ENCODE peak calls at places on chromosomes 5 and 9, in five cellular contexts. O is GM13977, H is HL-60, R is foreskin fibroblast, N is GM23338. V is an unnamed sample.

GRCh38 chr5:117095803-117096332 is 521.2 kb upstream of the SEMA6A start:
- DNase-seq in O (no peak), H (no peak), R (no peak), N (peak), V (no peak)

GRCh38 chr9:21709464-21710058 is 92.9 kb upstream of the MTAP start:
- DNase-seq in O (no peak), H (peak), R (peak), N (peak), V (no peak)

GRCh38 chr5:146076028-146076427 is 29.3 kb downstream of the PLAC8L1 start:
- DNase-seq in O (no peak), H (peak), R (no peak), N (peak), V (no peak)

GRCh38 chr9:96620832-96621269 is 1.2 kb upstream of the CDC14B start:
- DNase-seq in O (no peak), H (no peak), R (no peak), N (peak), V (no peak)

GRCh38 chr5:5155617-5156016 is 15.5 kb downstream of the ADAMTS16 start:
- DNase-seq in O (no peak), H (no peak), R (no peak), N (no peak), V (no peak)

GRCh38 chr5:143143973-143144372 is 259.5 kb downstream of the NR3C1 start:
- DNase-seq in O (no peak), H (no peak), R (peak), N (no peak), V (no peak)

GRCh38 chr9:114016101-114016500 is 62.0 kb downstream of the AMBP start:
- DNase-seq in O (no peak), H (no peak), R (no peak), N (no peak), V (no peak)

GRCh38 chr5:43401827-43402226 is 10.4 kb downstream of the CCL28 start:
- DNase-seq in O (no peak), H (no peak), R (peak), N (peak), V (no peak)

GRCh38 chr5:77491783-77492652 is at the start of gene WDR41:
- DNase-seq in O (peak), H (peak), R (peak), N (peak), V (peak)

GRCh38 chr9:101738566-101739183 is at the start of gene GRIN3A:
- DNase-seq in O (no peak), H (no peak), R (no peak), N (peak), V (no peak)

GRCh38 chr9:92044945-92045344 is 70.3 kb downstream of the SPTLC1 start:
- DNase-seq in O (no peak), H (no peak), R (no peak), N (no peak), V (no peak)

GRCh38 chr9:118975736-118976135 is 393.5 kb downstream of the BRINP1 start:
- DNase-seq in O (no peak), H (no peak), R (no peak), N (no peak), V (no peak)

GRCh38 chr5:125317546-125317995 is 571.1 kb upstream of the ZNF608 start:
- DNase-seq in O (no peak), H (no peak), R (no peak), N (peak), V (no peak)

GRCh38 chr5:96868603-96869371 is 7.5 kb upstream of the ERAP2 start:
- DNase-seq in O (peak), H (no peak), R (peak), N (peak), V (peak)

GRCh38 chr5:131609774-131610173 is 25.3 kb downstream of the RAPGEF6 start:
- DNase-seq in O (no peak), H (no peak), R (no peak), N (no peak), V (no peak)

GRCh38 chr5:64744914-64745313 is 23.6 kb downstream of the SREK1IP1 start:
- DNase-seq in O (no peak), H (no peak), R (no peak), N (peak), V (no peak)

GRCh38 chr5:65925094-65925600 is 1.2 kb upstream of the ERBIN start:
- DNase-seq in O (peak), H (peak), R (peak), N (peak), V (no peak)

GRCh38 chr5:80565330-80565729 is 4.8 kb downstream of the ANKRD34B start:
- DNase-seq in O (no peak), H (no peak), R (no peak), N (no peak), V (no peak)

GRCh38 chr5:69517763-69518212 is 25.2 kb downstream of the OCLN start:
- DNase-seq in O (no peak), H (no peak), R (peak), N (no peak), V (no peak)

GRCh38 chr9:20353931-20354652 is 268.2 kb downstream of the MLLT3 start:
- DNase-seq in O (no peak), H (no peak), R (peak), N (no peak), V (no peak)

GRCh38 chr9:122394265-122395242 is 23.7 kb downstream of the PTGS1 start:
- DNase-seq in O (no peak), H (no peak), R (peak), N (no peak), V (peak)

GRCh38 chr5:167982-168660 is 23.2 kb upstream of the LRRC14B start:
- DNase-seq in O (no peak), H (no peak), R (peak), N (no peak), V (peak)

GRCh38 chr5:131280417-131280816 is 16.6 kb downstream of the CDC42SE2 start:
- DNase-seq in O (no peak), H (no peak), R (no peak), N (no peak), V (no peak)

GRCh38 chr5:141865406-141865805 is 12.8 kb downstream of the PCDH1 start:
- DNase-seq in O (no peak), H (no peak), R (no peak), N (no peak), V (no peak)

GRCh38 chr5:146796911-146797310 is 81.6 kb downstream of the PPP2R2B start:
- DNase-seq in O (no peak), H (no peak), R (no peak), N (no peak), V (no peak)

GRCh38 chr9:38182321-38182720 is 113.3 kb upstream of the SHB start:
- DNase-seq in O (no peak), H (peak), R (no peak), N (no peak), V (no peak)

GRCh38 chr9:135563039-135563476 is 1.5 kb downstream of the PAEP start:
- DNase-seq in O (no peak), H (no peak), R (no peak), N (no peak), V (no peak)

GRCh38 chr5:132949151-132949550 is 14.3 kb downstream of the AFF4 start:
- DNase-seq in O (no peak), H (no peak), R (no peak), N (no peak), V (no peak)

GRCh38 chr5:6448622-6449464 is at the start of gene UBE2QL1:
- DNase-seq in O (peak), H (no peak), R (peak), N (peak), V (no peak)

GRCh38 chr5:132467292-132467984 is 23.1 kb downstream of the IRF1 start:
- DNase-seq in O (no peak), H (no peak), R (no peak), N (no peak), V (no peak)

GRCh38 chr9:22622823-22623222 is 176.2 kb downstream of the DMRTA1 start:
- DNase-seq in O (no peak), H (no peak), R (no peak), N (no peak), V (no peak)

GRCh38 chr5:151094054-151094858 is 13.4 kb upstream of the TNIP1 start:
- DNase-seq in O (peak), H (no peak), R (peak), N (no peak), V (no peak)

GRCh38 chr5:112420111-112420864 is 1.2 kb upstream of the EPB41L4A start:
- DNase-seq in O (peak), H (no peak), R (peak), N (peak), V (no peak)
- TF ChIP-seq CTCF in O (peak), H (no peak), R (peak), N (peak), V (peak)

GRCh38 chr9:69299316-69299715 is 25.7 kb upstream of the ENTREP1 start:
- DNase-seq in O (no peak), H (no peak), R (no peak), N (no peak), V (no peak)

GRCh38 chr9:69297300-69297980 is 27.6 kb upstream of the ENTREP1 start:
- DNase-seq in O (no peak), H (no peak), R (no peak), N (no peak), V (no peak)

GRCh38 chr9:69307446-69308216 is 17.4 kb upstream of the ENTREP1 start:
- DNase-seq in O (no peak), H (no peak), R (peak), N (peak), V (no peak)

GRCh38 chr9:69308217-69308931 is 16.6 kb upstream of the ENTREP1 start:
- DNase-seq in O (no peak), H (no peak), R (no peak), N (peak), V (no peak)

DNA sequence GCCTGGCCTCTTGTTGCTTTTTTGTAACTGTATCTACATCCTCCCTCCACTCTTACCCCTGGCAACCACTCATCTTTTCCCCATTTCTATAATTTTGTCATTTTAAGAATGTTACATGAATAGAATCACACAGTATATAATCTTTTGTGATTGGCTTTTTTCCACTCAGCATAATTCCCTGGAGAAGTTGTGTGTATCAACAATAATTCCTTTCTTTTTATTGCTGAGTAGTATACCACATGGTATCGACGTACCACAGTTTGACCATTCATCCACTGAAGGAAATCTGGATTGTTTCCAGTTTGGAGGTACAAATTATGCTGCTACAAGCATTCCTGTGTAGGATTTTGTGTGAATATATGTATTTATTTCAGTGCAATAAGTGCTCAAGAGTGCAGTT is 21.7 kb upstream of the ENTREP1 start:
- DNase-seq in O (no peak), H (no peak), R (no peak), N (no peak), V (no peak)
- TF ChIP-seq CTCF in O (no peak), H (no peak), R (no peak), N (no peak), V (no peak)

GRCh38 chr5:156838966-156839365 is 11.1 kb upstream of the PPP1R2B start:
- DNase-seq in O (no peak), H (no peak), R (no peak), N (no peak), V (no peak)
- TF ChIP-seq CTCF in O (no peak), H (no peak), R (no peak), N (no peak), V (no peak)

GRCh38 chr9:6490863-6491262 is 77.9 kb downstream of the UHRF2 start:
- DNase-seq in O (no peak), H (no peak), R (no peak), N (no peak), V (no peak)
- TF ChIP-seq CTCF in O (no peak), H (no peak), R (no peak), N (no peak), V (no peak)

GRCh38 chr5:134223406-134224251 is 2.2 kb downstream of the PPP2CA start:
- DNase-seq in O (no peak), H (no peak), R (peak), N (no peak), V (no peak)

GRCh38 chr5:134226441-134227192 is 744 bp upstream of the PPP2CA start:
- DNase-seq in O (no peak), H (no peak), R (peak), N (no peak), V (no peak)

GRCh38 chr5:134225780-134226440 is at the start of gene PPP2CA:
- DNase-seq in O (peak), H (peak), R (peak), N (peak), V (peak)

GRCh38 chr5:134227259-134227658 is 1.4 kb upstream of the PPP2CA start:
- DNase-seq in O (no peak), H (no peak), R (peak), N (peak), V (no peak)

DNA sequence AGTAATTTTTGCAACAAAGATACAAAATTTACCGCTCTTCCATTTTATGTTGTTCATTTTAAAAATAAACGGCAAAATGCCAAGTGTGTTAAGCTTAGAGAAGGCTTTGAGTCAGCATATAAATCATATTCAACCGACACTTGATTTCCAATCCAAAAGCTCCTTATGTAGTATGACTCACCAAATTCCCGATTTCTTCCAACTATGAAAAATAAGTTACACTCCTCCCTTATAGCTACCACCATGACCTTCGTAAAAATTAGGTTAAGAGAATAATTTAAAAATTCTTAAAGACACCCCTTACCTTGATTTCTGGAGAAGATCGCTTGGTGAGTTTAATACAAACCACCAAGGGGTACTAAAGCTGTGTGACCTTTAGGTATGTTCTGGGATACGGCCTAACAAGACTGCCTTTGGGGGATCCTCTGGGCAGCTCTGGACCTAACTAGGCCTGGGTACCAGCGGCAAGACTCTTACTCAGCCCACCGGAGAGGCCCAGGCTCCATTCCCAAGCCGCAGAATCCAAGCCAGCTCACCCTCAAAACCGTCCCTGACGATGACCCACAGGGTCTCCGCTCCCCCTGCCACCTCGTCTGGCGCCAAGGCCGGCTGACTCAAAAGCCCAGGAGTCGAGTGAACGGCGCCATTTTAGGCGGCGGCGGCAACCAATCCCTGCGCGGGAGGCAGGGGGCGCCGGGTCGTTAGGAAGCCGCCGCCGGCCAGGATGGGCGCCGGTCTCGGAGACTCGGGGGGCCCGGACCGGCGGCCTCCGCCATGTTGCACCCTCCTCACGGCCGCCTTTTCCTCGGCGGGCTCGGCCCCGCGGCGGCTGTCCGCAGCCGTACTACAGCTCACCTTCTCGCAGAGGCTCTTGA is 731 bp downstream of the PPP2CA start:
- DNase-seq in O (peak), H (no peak), R (peak), N (peak), V (no peak)
- TF ChIP-seq CTCF in O (peak), H (no peak), R (no peak), N (no peak), V (peak)

GRCh38 chr9:133353548-133353947 is 2.7 kb downstream of the SURF1 start:
- DNase-seq in O (no peak), H (no peak), R (no peak), N (no peak), V (no peak)

GRCh38 chr9:133357656-133358055 is 1.3 kb downstream of the SURF2 start:
- DNase-seq in O (no peak), H (no peak), R (no peak), N (no peak), V (no peak)

GRCh38 chr9:133355881-133356357 is 368 bp downstream of the SURF1 start:
- DNase-seq in O (no peak), H (no peak), R (peak), N (peak), V (no peak)

GRCh38 chr9:133354766-133355165 is 1.5 kb downstream of the SURF1 start:
- DNase-seq in O (no peak), H (no peak), R (peak), N (no peak), V (no peak)

DNA sequence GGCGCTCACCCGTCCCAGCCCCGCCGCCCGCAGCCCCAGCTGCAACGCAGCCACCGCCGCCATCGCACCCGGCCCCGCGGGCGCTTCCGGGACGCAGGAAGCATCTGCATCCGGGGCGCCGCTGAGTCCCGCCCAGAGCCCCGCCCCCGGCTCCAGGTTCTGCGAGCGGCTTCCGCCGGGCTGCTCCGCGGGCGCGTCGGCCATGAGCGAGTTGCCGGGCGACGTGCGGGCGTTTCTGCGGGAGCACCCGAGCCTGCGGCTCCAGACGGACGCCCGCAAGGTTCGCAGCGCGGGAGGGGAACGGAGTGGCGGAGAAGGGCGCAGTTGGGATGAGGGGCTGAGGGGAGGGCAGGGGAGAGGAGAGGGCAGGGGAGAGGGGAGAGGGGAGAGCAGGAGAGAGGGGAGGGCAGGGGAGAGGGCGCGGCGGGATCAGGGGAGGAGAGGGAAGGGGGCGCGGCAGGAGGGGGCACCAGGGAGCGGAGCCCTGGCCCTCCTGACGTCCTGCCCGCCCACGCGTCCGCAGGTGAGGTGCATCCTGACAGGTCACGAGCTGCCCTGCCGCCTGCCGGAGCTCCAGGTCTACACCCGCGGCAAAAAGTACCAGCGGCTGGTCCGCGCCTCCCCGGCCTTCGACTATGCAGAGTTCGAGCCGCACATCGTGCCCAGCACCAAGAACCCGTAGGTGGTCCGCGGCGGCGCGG is at the start of the genes SURF1 and SURF2:
- DNase-seq in O (peak), H (no peak), R (peak), N (peak), V (no peak)
- TF ChIP-seq CTCF in O (peak), H (no peak), R (no peak), N (no peak), V (no peak)

V was measured in AG09319.